ENCODE peak calls at places on chromosomes 5 and 9, in four cellular contexts. O is EL, G is LHCN-M2, D is HS-5. C is an unnamed sample.

GRCh38 chr9:37174247-37174646 is 53.9 kb downstream of the ZCCHC7 start:
- DNase-seq in O (peak; percentile 19), G (peak; percentile 33), D (no peak), C (no peak)

GRCh38 chr5:125357660-125358059 is 611.2 kb upstream of the ZNF608 start:
- DNase-seq in O (peak; percentile 72), G (no peak), D (no peak), C (no peak)

GRCh38 chr9:84804948-84805694 is 135.6 kb downstream of the NTRK2 start:
- DNase-seq in O (no peak), G (no peak), D (no peak), C (no peak)

GRCh38 chr5:153275697-153276096 is 214.8 kb upstream of the GRIA1 start:
- DNase-seq in O (no peak), G (no peak), D (no peak), C (no peak)

GRCh38 chr5:139904566-139905400 is 109.2 kb downstream of the PSD2 start:
- DNase-seq in O (no peak), G (no peak), D (no peak), C (no peak)

GRCh38 chr5:123545506-123545905 is 33.5 kb downstream of the CSNK1G3 start:
- DNase-seq in O (peak; percentile 15), G (no peak), D (no peak), C (no peak)

GRCh38 chr5:54397420-54397819 is 58.1 kb upstream of the HSPB3 start:
- DNase-seq in O (no peak), G (no peak), D (no peak), C (no peak)

GRCh38 chr5:175663191-175664184 is 5.6 kb downstream of the HRH2 start:
- DNase-seq in O (peak; percentile 8), G (no peak), D (no peak), C (no peak)

GRCh38 chr9:98610711-98611110 is 98.0 kb downstream of the GABBR2 start:
- DNase-seq in O (no peak), G (no peak), D (no peak), C (no peak)

GRCh38 chr9:92632641-92633040 is 37.3 kb downstream of the IPPK start:
- DNase-seq in O (no peak), G (no peak), D (no peak), C (no peak)

GRCh38 chr5:16866795-16867584 is 69.1 kb downstream of the MYO10 start:
- DNase-seq in O (no peak), G (peak; percentile 97), D (no peak), C (no peak)

GRCh38 chr9:88682431-88682831 is 147.5 kb downstream of the NXNL2 start:
- DNase-seq in O (no peak), G (no peak), D (no peak), C (no peak)

GRCh38 chr5:85545129-85545528 is 1072.6 kb upstream of the COX7C start:
- DNase-seq in O (no peak), G (no peak), D (no peak), C (no peak)

GRCh38 chr9:114827658-114828360 is 22.0 kb upstream of the TNFSF15 start:
- DNase-seq in O (no peak), G (no peak), D (no peak), C (no peak)

GRCh38 chr5:79183617-79184016 is 52.3 kb upstream of the JMY start:
- DNase-seq in O (no peak), G (no peak), D (no peak), C (no peak)

GRCh38 chr9:14080940-14081621 is 232.9 kb downstream of the NFIB start:
- DNase-seq in O (no peak), G (peak; percentile 93), D (no peak), C (no peak)

GRCh38 chr5:67652212-67652611 is 455.6 kb upstream of the CD180 start:
- DNase-seq in O (no peak), G (no peak), D (no peak), C (no peak)

GRCh38 chr5:86709157-86709881 is 91.6 kb downstream of the COX7C start:
- DNase-seq in O (no peak), G (no peak), D (no peak), C (no peak)

GRCh38 chr5:177403826-177404640 is 3.6 kb upstream of the PFN3 start:
- DNase-seq in O (peak; percentile 82), G (peak; percentile 74), D (no peak), C (peak; percentile 81)

GRCh38 chr5:174623438-174624019 is 100.9 kb upstream of the MSX2 start:
- DNase-seq in O (no peak), G (no peak), D (no peak), C (no peak)

GRCh38 chr5:89128097-89128496 is 245.1 kb upstream of the MEF2C start:
- DNase-seq in O (no peak), G (peak; percentile 50), D (no peak), C (no peak)

GRCh38 chr9:38068616-38068865 is 486 bp downstream of the SHB start:
- DNase-seq in O (peak; percentile 58), G (peak; percentile 47), D (no peak), C (peak; percentile 39)

GRCh38 chr5:134460551-134460950 is 48.9 kb upstream of the CDKN2AIPNL start:
- DNase-seq in O (no peak), G (no peak), D (no peak), C (no peak)

GRCh38 chr9:127556871-127557270 is 55.2 kb upstream of the STXBP1 start:
- DNase-seq in O (no peak), G (no peak), D (no peak), C (no peak)

GRCh38 chr9:137244486-137245449 is 3.7 kb downstream of the TUBB4B start:
- DNase-seq in O (no peak), G (no peak), D (no peak), C (no peak)

C was measured in activated T-helper 2 cell treated with anti-CD3 and anti-CD28 coated beads, Interferon-gamma antibody, Interleukin-2, Interleukin-4, amounts not matched to agents 10 μg/mL and 5 μg/mL and 100 μg/mL, durations not matched to agents 14 hours and 24 hours and 36 hours.